ENCODE peak calls at places on chromosomes 6 and 20, in eight cellular contexts. A is body of pancreas, U is AG09309, W is bronchial epithelial cell, N is astrocyte of the cerebellum, G is left lung, P is tibial artery, K is HCT116. S is an unnamed sample.

GRCh38 chr6:158663465-158664167 is 13.8 kb downstream of the SYTL3 start:
- DNase-seq in A (peak; percentile 30), U (no peak), W (peak; percentile 75), N (no peak), G (no peak), P (no peak), K (no peak), S (no peak)

GRCh38 chr20:17423782-17424181 is 107.4 kb downstream of the BFSP1 start:
- DNase-seq in A (no peak), U (no peak), W (peak; percentile 46), N (no peak), G (no peak), P (no peak), K (no peak), S (no peak)

GRCh38 chr6:145028144-145028818 is 707.0 kb downstream of the EPM2A start:
- DNase-seq in A (no peak), U (no peak), W (peak; percentile 67), N (no peak), G (no peak), P (no peak), K (peak; percentile 71), S (peak; percentile 41)

GRCh38 chr20:37345339-37346231 is at the start of gene SRC:
- DNase-seq in A (peak; percentile 81), U (no peak), W (peak; percentile 44), N (peak; percentile 16), G (peak; percentile 95), P (peak; percentile 81), K (no peak), S (no peak)

GRCh38 chr6:67886036-67886707 is 748.9 kb upstream of the ADGRB3 start:
- DNase-seq in A (no peak), U (no peak), W (no peak), N (no peak), G (no peak), P (no peak), K (no peak), S (no peak)

GRCh38 chr20:7722564-7722963 is 217.7 kb downstream of the HAO1 start:
- DNase-seq in A (no peak), U (no peak), W (no peak), N (no peak), G (no peak), P (no peak), K (no peak), S (no peak)

GRCh38 chr6:125154184-125155135 is 887 bp downstream of the TPD52L1 start:
- DNase-seq in A (peak; percentile 75), U (no peak), W (peak; percentile 60), N (no peak), G (peak; percentile 82), P (peak; percentile 38), K (peak; percentile 51), S (peak; percentile 22)

GRCh38 chr20:49385471-49385870 is 97.0 kb downstream of the KCNB1 start:
- DNase-seq in A (no peak), U (no peak), W (peak; percentile 37), N (no peak), G (no peak), P (no peak), K (peak; percentile 36), S (peak; percentile 28)

GRCh38 chr6:166691199-166691598 is 64.1 kb upstream of the RPS6KA2 start:
- DNase-seq in A (peak; percentile 66), U (peak; percentile 13), W (peak; percentile 75), N (peak; percentile 19), G (no peak), P (no peak), K (peak; percentile 81), S (no peak)

GRCh38 chr6:5205877-5206840 is 54.6 kb downstream of the LYRM4 start:
- DNase-seq in A (peak; percentile 75), U (peak; percentile 35), W (peak; percentile 50), N (peak; percentile 46), G (no peak), P (peak; percentile 67), K (no peak), S (no peak)

GRCh38 chr6:33425668-33426577 is 6.1 kb downstream of the SYNGAP1 start:
- DNase-seq in A (peak; percentile 81), U (peak; percentile 21), W (peak; percentile 62), N (peak; percentile 34), G (peak; percentile 94), P (peak; percentile 82), K (peak; percentile 63), S (peak; percentile 77)

GRCh38 chr20:25496968-25497401 is 88.3 kb downstream of the NINL start:
- DNase-seq in A (peak; percentile 41), U (no peak), W (peak; percentile 76), N (no peak), G (peak; percentile 39), P (no peak), K (no peak), S (no peak)

GRCh38 chr20:31948008-31948407 is 3.8 kb downstream of the PDRG1 start:
- DNase-seq in A (no peak), U (no peak), W (no peak), N (no peak), G (no peak), P (no peak), K (no peak), S (no peak)

GRCh38 chr20:31951530-31952453 is at the start of gene PDRG1:
- DNase-seq in A (peak; percentile 98), U (peak; percentile 72), W (peak; percentile 82), N (peak; percentile 88), G (peak; percentile 99), P (peak; percentile 92), K (peak; percentile 88), S (peak; percentile 93)

GRCh38 chr20:31951203-31951529 is 680 bp downstream of the PDRG1 start:
- DNase-seq in A (no peak), U (no peak), W (no peak), N (no peak), G (no peak), P (no peak), K (no peak), S (no peak)

GRCh38 chr20:31953749-31954148 is 1.9 kb upstream of the PDRG1 start:
- DNase-seq in A (no peak), U (no peak), W (no peak), N (no peak), G (no peak), P (no peak), K (no peak), S (no peak)

DNA sequence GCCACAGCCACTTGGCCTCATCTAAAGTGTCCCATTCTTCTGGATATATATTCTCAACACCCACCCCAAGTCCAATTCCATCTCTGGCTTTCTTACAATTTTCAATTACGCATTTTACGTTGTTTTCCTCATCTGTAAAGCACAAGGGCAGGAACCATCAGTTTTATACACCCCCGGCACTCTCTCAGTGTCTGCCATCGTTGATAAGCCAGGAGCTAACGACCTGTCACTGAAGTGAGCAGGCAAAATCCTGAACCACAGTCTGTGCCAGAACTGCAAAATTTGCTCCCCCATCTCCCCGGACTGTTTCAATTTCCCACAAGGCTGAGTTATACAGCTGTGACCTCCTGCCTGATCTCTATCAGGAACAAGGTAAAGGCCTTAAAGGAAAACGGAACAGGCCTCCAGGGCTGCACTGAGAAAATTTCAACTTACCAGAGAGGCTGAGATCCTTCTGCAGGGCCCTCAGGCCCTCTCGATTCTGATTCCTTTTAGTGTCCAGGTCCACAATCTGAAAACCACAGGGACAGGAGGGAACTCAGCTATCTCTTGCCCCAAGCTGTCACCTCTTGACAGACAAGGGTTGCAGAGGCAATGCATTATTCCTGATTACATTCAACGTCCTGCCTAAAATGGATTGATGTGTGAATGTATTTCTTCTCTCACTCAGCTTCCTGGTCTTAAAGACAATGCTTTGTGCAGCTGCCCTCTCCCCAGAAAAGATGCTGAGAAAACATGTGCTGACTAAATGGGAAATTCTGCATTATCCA is 1.8 kb downstream of the PDRG1 start:
- DNase-seq in A (no peak), U (no peak), W (no peak), N (no peak), G (no peak), P (no peak), K (no peak), S (no peak)
- H3K4me3 ChIP-seq in A (no peak overlapping the region), U (no peak overlapping the region), W (no peak overlapping the region), N (no peak overlapping the region), G (peak overlapping the region; percentile 94), P (peak overlapping the region; percentile 81), K (peak overlapping the region; percentile 70), S (peak overlapping the region; percentile 99)

GRCh38 chr6:112330877-112331260 is 16.3 kb upstream of the RFPL4B start:
- DNase-seq in A (no peak), U (no peak), W (no peak), N (no peak), G (no peak), P (no peak), K (no peak), S (no peak)
- H3K4me3 ChIP-seq in A (no peak overlapping the region), U (no peak overlapping the region), W (no peak overlapping the region), N (no peak overlapping the region), G (no peak overlapping the region), P (no peak overlapping the region), K (no peak overlapping the region), S (no peak overlapping the region)

GRCh38 chr20:34312024-34312460 is 8.9 kb upstream of the AHCY start:
- DNase-seq in A (no peak), U (no peak), W (no peak), N (no peak), G (no peak), P (no peak), K (no peak), S (no peak)
- H3K4me3 ChIP-seq in A (no peak overlapping the region), U (peak overlapping the region; percentile 34), W (no peak overlapping the region), N (peak overlapping the region; percentile 18), G (no peak overlapping the region), P (peak overlapping the region; percentile 17), K (no peak overlapping the region), S (no peak overlapping the region)

DNA sequence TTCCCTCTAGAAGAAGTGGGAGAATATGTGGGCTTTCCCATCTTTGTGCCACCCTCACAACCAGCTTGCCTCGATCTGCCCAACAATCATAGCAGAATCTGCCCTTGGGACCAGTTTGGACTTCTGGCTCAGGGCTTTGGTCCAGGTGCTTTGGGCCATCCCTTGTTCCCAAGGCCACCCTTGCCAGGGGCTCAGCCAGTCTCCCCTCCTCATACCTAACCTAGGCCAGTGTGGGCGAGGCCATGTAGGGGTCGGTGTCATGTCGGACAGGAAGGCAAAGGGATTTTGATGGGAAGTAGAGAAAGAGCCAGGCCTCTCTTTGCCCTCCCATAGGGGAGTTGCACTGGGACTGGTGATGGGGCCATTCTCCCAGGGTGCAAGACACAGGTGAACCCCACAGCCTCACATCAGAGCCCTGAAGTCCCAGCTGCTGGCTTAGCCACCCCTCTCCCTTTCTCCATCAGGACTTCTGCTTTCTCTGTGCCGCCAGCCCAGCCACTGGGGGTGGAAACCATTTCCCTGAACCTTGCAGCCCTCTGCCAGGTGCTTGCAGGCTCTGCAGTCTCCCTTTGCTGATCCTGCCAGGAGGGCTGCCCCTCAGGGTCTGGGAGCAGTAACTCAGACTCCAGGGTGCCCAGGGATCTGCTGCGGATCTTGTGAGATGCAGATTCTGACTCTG is 60.7 kb downstream of the SLC24A3 start:
- DNase-seq in A (no peak), U (no peak), W (no peak), N (no peak), G (no peak), P (no peak), K (no peak), S (no peak)
- H3K4me3 ChIP-seq in A (no peak overlapping the region), U (no peak overlapping the region), W (no peak overlapping the region), N (no peak overlapping the region), G (no peak overlapping the region), P (no peak overlapping the region), K (no peak overlapping the region), S (no peak overlapping the region)